ENCODE peak calls at places on chromosomes 2 and 18, in five cellular contexts. R, Y, X, F and Z are unnamed samples. For H3K4me1, the result is how much of the 10 kb centered on the place peaks cover.

GRCh38 chr2:44578401-44579135 is 216.8 kb downstream of the CAMKMT start:
- DNase-seq in R (peak), Y (peak), X (no peak), F (no peak), Z (no peak)

GRCh38 chr2:109516445-109517117 is 97.2 kb downstream of the SEPTIN10 start:
- DNase-seq in R (peak), Y (peak), X (peak), F (no peak), Z (peak)

GRCh38 chr2:79580175-79580574 is 67.3 kb downstream of the CTNNA2 start:
- DNase-seq in R (no peak), Y (peak), X (no peak), F (no peak), Z (peak)

GRCh38 chr2:208279236-208279635 is 13.2 kb downstream of the PIKFYVE start:
- DNase-seq in R (no peak), Y (no peak), X (no peak), F (no peak), Z (no peak)

GRCh38 chr2:16124881-16125613 is 184.7 kb downstream of the MYCN start:
- DNase-seq in R (no peak), Y (no peak), X (no peak), F (no peak), Z (peak)

GRCh38 chr2:240360645-240361475 is 74.6 kb upstream of the GPC1 start:
- DNase-seq in R (no peak), Y (peak), X (no peak), F (no peak), Z (no peak)

GRCh38 chr2:134773372-134774073 is 54.7 kb upstream of the TMEM163 start:
- DNase-seq in R (no peak), Y (no peak), X (no peak), F (no peak), Z (peak)

GRCh38 chr2:159217661-159218060 is 68.8 kb downstream of the WDSUB1 start:
- DNase-seq in R (no peak), Y (no peak), X (no peak), F (no peak), Z (peak)

GRCh38 chr18:77071711-77072292 is 60.8 kb downstream of the MBP start:
- DNase-seq in R (peak), Y (peak), X (no peak), F (peak), Z (no peak)

GRCh38 chr2:10028988-10029874 is 14.1 kb upstream of the KLF11 start:
- DNase-seq in R (peak), Y (no peak), X (peak), F (no peak), Z (peak)

GRCh38 chr2:39642054-39642742 is 23.5 kb upstream of the TMEM178A start:
- DNase-seq in R (peak), Y (peak), X (no peak), F (no peak), Z (no peak)

GRCh38 chr2:71749671-71750101 is 296.3 kb downstream of the DYSF start:
- DNase-seq in R (peak), Y (peak), X (no peak), F (no peak), Z (no peak)

GRCh38 chr2:102788880-102789250 is 27.0 kb downstream of the TMEM182 start:
- DNase-seq in R (no peak), Y (no peak), X (peak), F (no peak), Z (no peak)

GRCh38 chr2:163345795-163346573 is 389.8 kb downstream of the FIGN start:
- DNase-seq in R (peak), Y (peak), X (no peak), F (no peak), Z (no peak)

GRCh38 chr18:9094307-9095226 is 7.9 kb upstream of the NDUFV2 start:
- DNase-seq in R (peak), Y (peak), X (no peak), F (no peak), Z (no peak)

GRCh38 chr2:196291418-196291817 is 120.0 kb upstream of the STK17B start:
- DNase-seq in R (no peak), Y (no peak), X (no peak), F (no peak), Z (no peak)
- H3K4me1 ChIP-seq in R (under half), Y (under half), X (half or more), F (under half), Z (under half)

GRCh38 chr18:71105994-71106546 is 817.2 kb downstream of the SOCS6 start:
- DNase-seq in R (no peak), Y (peak), X (no peak), F (no peak), Z (no peak)
- H3K4me3 ChIP-seq in R (peak), Y (no peak), X (no peak), F (no peak), Z (peak)

DNA sequence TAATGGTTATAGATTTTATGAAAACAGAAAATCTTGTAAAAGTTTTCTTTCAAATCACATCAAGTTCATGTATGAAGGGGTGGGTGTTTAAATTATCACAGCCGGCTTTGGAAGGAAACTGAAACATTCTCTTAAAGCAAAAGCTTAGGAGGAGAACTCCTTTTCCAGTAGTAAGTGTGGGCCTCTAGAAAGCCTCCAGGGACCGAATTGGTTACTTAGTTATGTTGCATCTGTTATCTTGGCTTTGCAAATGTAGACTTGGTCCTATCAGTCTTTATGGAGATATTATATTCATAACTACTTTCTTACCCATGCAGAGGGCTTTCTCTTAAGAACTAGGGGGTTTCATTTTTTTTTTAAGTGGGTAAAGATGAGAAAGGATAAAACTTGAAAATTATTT is 7.4 kb downstream of the NAB1 start:
- DNase-seq in R (no peak), Y (no peak), X (no peak), F (no peak), Z (no peak)
- H3K4me1 ChIP-seq in R (under half), Y (under half), X (half or more), F (under half), Z (under half)

GRCh38 chr2:45859682-45860081 is 208.2 kb downstream of the PRKCE start:
- DNase-seq in R (no peak), Y (no peak), X (no peak), F (no peak), Z (no peak)
- H3K4me3 ChIP-seq in R (no peak), Y (no peak), X (no peak), F (no peak), Z (no peak)

GRCh38 chr2:191434072-191434471 is 188.9 kb downstream of the MYO1B start:
- DNase-seq in R (no peak), Y (peak), X (no peak), F (no peak), Z (no peak)
- H3K4me1 ChIP-seq in R (under half), Y (under half), X (under half), F (under half), Z (under half)

GRCh38 chr18:21456428-21457178 is 143.9 kb downstream of the ESCO1 start:
- DNase-seq in R (no peak), Y (no peak), X (no peak), F (no peak), Z (no peak)

GRCh38 chr18:21458322-21458721 is 142.2 kb downstream of the ESCO1 start:
- DNase-seq in R (no peak), Y (no peak), X (peak), F (no peak), Z (no peak)

GRCh38 chr18:21459706-21460286 is 140.7 kb downstream of the ESCO1 start:
- DNase-seq in R (no peak), Y (no peak), X (no peak), F (no peak), Z (no peak)

GRCh38 chr18:21457179-21457535 is 143.3 kb downstream of the ESCO1 start:
- DNase-seq in R (peak), Y (peak), X (no peak), F (no peak), Z (no peak)

GRCh38 chr18:21458788-21459187 is 141.7 kb downstream of the ESCO1 start:
- DNase-seq in R (no peak), Y (no peak), X (no peak), F (no peak), Z (no peak)
- H3K4me3 ChIP-seq in R (no peak), Y (no peak), X (peak), F (no peak), Z (no peak)

GRCh38 chr2:237924164-237924534 is 42.7 kb upstream of the UBE2F start:
- DNase-seq in R (no peak), Y (no peak), X (no peak), F (no peak), Z (no peak)
- H3K4me1 ChIP-seq in R (under half), Y (under half), X (under half), F (under half), Z (under half)